ENCODE peak calls at places on chromosomes 12 and 14, in six cellular contexts. One of them, this sample, is unnamed.

GRCh38 chr12:84701041-84701440 is 211.6 kb downstream of the SLC6A15 start:
- DNase-seq in Peyer's patch: no peak
- DNase-seq in A549: no peak
- DNase-seq in lung: no peak
- DNase-seq in tibial artery: no peak
- DNase-seq in tibial nerve: no peak
- DNase-seq in this sample: peak; percentile 5

GRCh38 chr12:92987362-92987761 is 58.3 kb upstream of the EEA1 start:
- DNase-seq in A549: peak; percentile 71
- DNase-seq in Peyer's patch: no peak
- DNase-seq in lung: no peak
- DNase-seq in tibial nerve: peak; percentile 56
- DNase-seq in tibial artery: no peak
- DNase-seq in this sample: peak; percentile 37

GRCh38 chr12:94286580-94287244 is 138.3 kb downstream of the PLXNC1 start:
- DNase-seq in A549: no peak
- DNase-seq in lung: no peak
- DNase-seq in tibial nerve: no peak
- DNase-seq in tibial artery: no peak
- DNase-seq in Peyer's patch: no peak
- DNase-seq in this sample: no peak

GRCh38 chr12:45887544-45887943 is 102.8 kb downstream of the SCAF11 start:
- DNase-seq in lung: no peak
- DNase-seq in tibial artery: no peak
- DNase-seq in A549: no peak
- DNase-seq in Peyer's patch: no peak
- DNase-seq in tibial nerve: no peak
- DNase-seq in this sample: no peak

GRCh38 chr14:57988445-57988844 is 122.6 kb upstream of the SLC35F4 start:
- DNase-seq in A549: no peak
- DNase-seq in tibial nerve: no peak
- DNase-seq in lung: no peak
- DNase-seq in Peyer's patch: no peak
- DNase-seq in tibial artery: no peak
- DNase-seq in this sample: peak; percentile 29

GRCh38 chr14:77761205-77761931 is 412 bp upstream of the SNW1 start:
- DNase-seq in tibial artery: peak; percentile 73
- DNase-seq in lung: peak; percentile 31
- DNase-seq in A549: peak; percentile 66
- DNase-seq in Peyer's patch: no peak
- DNase-seq in tibial nerve: peak; percentile 63
- DNase-seq in this sample: peak; percentile 6

GRCh38 chr12:99498756-99499155 is 148.8 kb upstream of the GARIN6 start:
- DNase-seq in tibial artery: no peak
- DNase-seq in A549: peak; percentile 16
- DNase-seq in Peyer's patch: no peak
- DNase-seq in tibial nerve: no peak
- DNase-seq in lung: no peak
- DNase-seq in this sample: peak; percentile 96

GRCh38 chr12:64825143-64826011 is 930 bp downstream of the TBC1D30 start:
- DNase-seq in lung: no peak
- DNase-seq in tibial artery: no peak
- DNase-seq in Peyer's patch: no peak
- DNase-seq in tibial nerve: no peak
- DNase-seq in A549: no peak
- DNase-seq in this sample: no peak

GRCh38 chr12:120439646-120440247 is 1.8 kb downstream of the COX6A1 start:
- DNase-seq in A549: peak; percentile 78
- DNase-seq in Peyer's patch: peak; percentile 62
- DNase-seq in lung: peak; percentile 35
- DNase-seq in tibial nerve: peak; percentile 40
- DNase-seq in tibial artery: no peak
- DNase-seq in this sample: peak; percentile 48

GRCh38 chr12:13142747-13143146 is 39.3 kb upstream of the GSG1 start:
- DNase-seq in tibial artery: no peak
- DNase-seq in lung: no peak
- DNase-seq in Peyer's patch: no peak
- DNase-seq in A549: no peak
- DNase-seq in tibial nerve: no peak
- DNase-seq in this sample: no peak

GRCh38 chr12:52871291-52871961 is 22.6 kb upstream of the KRT78 start:
- DNase-seq in Peyer's patch: peak; percentile 65
- DNase-seq in tibial nerve: peak; percentile 56
- DNase-seq in tibial artery: no peak
- DNase-seq in lung: no peak
- DNase-seq in A549: peak; percentile 95
- DNase-seq in this sample: peak; percentile 96

GRCh38 chr14:35205737-35206136 is 83.4 kb downstream of the PRORP start:
- DNase-seq in tibial nerve: no peak
- DNase-seq in Peyer's patch: no peak
- DNase-seq in lung: no peak
- DNase-seq in tibial artery: no peak
- DNase-seq in A549: no peak
- DNase-seq in this sample: no peak

GRCh38 chr12:110245278-110245868 is 35.7 kb upstream of the ATP2A2 start:
- DNase-seq in A549: peak; percentile 73
- DNase-seq in tibial nerve: no peak
- DNase-seq in Peyer's patch: peak; percentile 84
- DNase-seq in lung: no peak
- DNase-seq in tibial artery: no peak
- DNase-seq in this sample: no peak

GRCh38 chr12:131830335-131831020 is 2.3 kb downstream of the MMP17 start:
- DNase-seq in tibial nerve: peak; percentile 69
- DNase-seq in Peyer's patch: peak; percentile 67
- DNase-seq in lung: peak; percentile 65
- DNase-seq in tibial artery: peak; percentile 86
- DNase-seq in A549: peak; percentile 86
- DNase-seq in this sample: no peak

GRCh38 chr14:76761198-76761848 is at the start of gene VASH1:
- DNase-seq in tibial nerve: no peak
- DNase-seq in Peyer's patch: peak; percentile 69
- DNase-seq in A549: peak; percentile 61
- DNase-seq in tibial artery: peak; percentile 82
- DNase-seq in lung: peak; percentile 44
- DNase-seq in this sample: peak; percentile 4

DNA sequence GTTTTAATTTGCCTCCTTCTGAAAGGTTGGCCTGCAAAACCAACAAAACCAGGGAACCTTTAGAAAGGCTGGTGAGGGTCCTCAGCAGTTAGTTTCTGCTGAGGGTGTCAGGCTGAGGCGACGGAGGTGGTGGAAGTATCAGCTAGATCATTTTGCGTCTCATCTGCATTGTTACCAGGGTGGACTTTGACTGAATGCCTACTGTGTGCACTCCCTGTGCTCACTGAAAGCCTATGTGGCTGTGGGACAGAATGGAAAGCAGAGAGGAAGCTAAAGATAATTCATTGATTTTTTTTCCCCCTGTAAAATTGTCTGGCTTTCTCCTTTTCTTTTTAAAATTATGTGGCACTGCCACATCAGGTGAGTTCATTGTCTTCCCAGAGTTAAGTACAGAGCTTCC is 68.4 kb upstream of the SRSF5 start:
- DNase-seq in tibial artery: no peak
- DNase-seq in Peyer's patch: no peak
- DNase-seq in lung: no peak
- DNase-seq in tibial nerve: no peak
- DNase-seq in A549: no peak
- DNase-seq in this sample: no peak
- H3K4me1 ChIP-seq in tibial artery: peaks cover 54% of the 10 kb centered on the region
- H3K4me1 ChIP-seq in Peyer's patch: peaks cover 18% of the 10 kb centered on the region
- H3K4me1 ChIP-seq in lung: peaks cover 39% of the 10 kb centered on the region
- H3K4me1 ChIP-seq in tibial nerve: peaks cover 95% of the 10 kb centered on the region
- H3K4me1 ChIP-seq in A549: peaks cover 8% of the 10 kb centered on the region
- H3K4me1 ChIP-seq in this sample: peaks cover 29% of the 10 kb centered on the region

GRCh38 chr12:50246873-50247612 is 36.3 kb downstream of the LIMA1 start:
- DNase-seq in lung: peak; percentile 67
- DNase-seq in A549: peak; percentile 86
- DNase-seq in tibial nerve: peak; percentile 92
- DNase-seq in tibial artery: peak; percentile 89
- DNase-seq in Peyer's patch: peak; percentile 80
- DNase-seq in this sample: peak; percentile 98
- H3K4me1 ChIP-seq in lung: peaks cover 1% of the 10 kb centered on the region
- H3K4me1 ChIP-seq in A549: peaks cover 58% of the 10 kb centered on the region
- H3K4me1 ChIP-seq in tibial nerve: peaks cover 49% of the 10 kb centered on the region
- H3K4me1 ChIP-seq in tibial artery: peaks cover 95% of the 10 kb centered on the region
- H3K4me1 ChIP-seq in Peyer's patch: no peaks in the 10 kb centered on the region
- H3K4me1 ChIP-seq in this sample: peaks cover 42% of the 10 kb centered on the region

GRCh38 chr12:27191531-27191930 is 52.6 kb upstream of the STK38L start:
- DNase-seq in tibial nerve: no peak
- DNase-seq in Peyer's patch: no peak
- DNase-seq in tibial artery: no peak
- DNase-seq in lung: no peak
- DNase-seq in A549: no peak
- DNase-seq in this sample: no peak
- H3K4me1 ChIP-seq in tibial nerve: peaks cover 51% of the 10 kb centered on the region
- H3K4me1 ChIP-seq in Peyer's patch: no peaks in the 10 kb centered on the region
- H3K4me1 ChIP-seq in tibial artery: peaks cover 93% of the 10 kb centered on the region
- H3K4me1 ChIP-seq in lung: peaks cover 8% of the 10 kb centered on the region
- H3K4me1 ChIP-seq in A549: peaks cover 28% of the 10 kb centered on the region
- H3K4me1 ChIP-seq in this sample: no peaks in the 10 kb centered on the region

GRCh38 chr12:113242560-113242959 is 21.3 kb downstream of the TPCN1 start:
- DNase-seq in Peyer's patch: no peak
- DNase-seq in tibial artery: no peak
- DNase-seq in A549: no peak
- DNase-seq in tibial nerve: no peak
- DNase-seq in lung: no peak
- DNase-seq in this sample: no peak

GRCh38 chr12:113239811-113240331 is 18.6 kb downstream of the TPCN1 start:
- DNase-seq in Peyer's patch: peak; percentile 73
- DNase-seq in tibial artery: peak; percentile 78
- DNase-seq in tibial nerve: no peak
- DNase-seq in lung: no peak
- DNase-seq in A549: no peak
- DNase-seq in this sample: no peak

GRCh38 chr12:113240395-113240794 is 19.1 kb downstream of the TPCN1 start:
- DNase-seq in lung: no peak
- DNase-seq in tibial nerve: no peak
- DNase-seq in A549: no peak
- DNase-seq in tibial artery: no peak
- DNase-seq in Peyer's patch: peak; percentile 16
- DNase-seq in this sample: no peak

GRCh38 chr12:113242018-113242418 is 20.8 kb downstream of the TPCN1 start:
- DNase-seq in Peyer's patch: peak; percentile 61
- DNase-seq in A549: no peak
- DNase-seq in lung: peak; percentile 79
- DNase-seq in tibial artery: no peak
- DNase-seq in tibial nerve: no peak
- DNase-seq in this sample: no peak

GRCh38 chr12:113241191-113242017 is 20.1 kb downstream of the TPCN1 start:
- DNase-seq in A549: peak; percentile 66
- DNase-seq in Peyer's patch: peak; percentile 88
- DNase-seq in lung: no peak
- DNase-seq in tibial nerve: peak; percentile 57
- DNase-seq in tibial artery: no peak
- DNase-seq in this sample: peak; percentile 99
- H3K4me1 ChIP-seq in A549: peaks cover 38% of the 10 kb centered on the region
- H3K4me1 ChIP-seq in Peyer's patch: no peaks in the 10 kb centered on the region
- H3K4me1 ChIP-seq in lung: peaks cover 47% of the 10 kb centered on the region
- H3K4me1 ChIP-seq in tibial nerve: peaks cover 96% of the 10 kb centered on the region
- H3K4me1 ChIP-seq in tibial artery: peaks cover 99% of the 10 kb centered on the region
- H3K4me1 ChIP-seq in this sample: peaks cover 42% of the 10 kb centered on the region

GRCh38 chr14:103189481-103190470 is 66.5 kb downstream of the TNFAIP2 start:
- DNase-seq in lung: no peak
- DNase-seq in tibial nerve: no peak
- DNase-seq in A549: no peak
- DNase-seq in tibial artery: no peak
- DNase-seq in Peyer's patch: no peak
- DNase-seq in this sample: no peak
- H3K4me1 ChIP-seq in lung: peaks cover 11% of the 10 kb centered on the region
- H3K4me1 ChIP-seq in tibial nerve: peaks cover 16% of the 10 kb centered on the region
- H3K4me1 ChIP-seq in A549: peaks cover 28% of the 10 kb centered on the region
- H3K4me1 ChIP-seq in tibial artery: peaks cover 7% of the 10 kb centered on the region
- H3K4me1 ChIP-seq in Peyer's patch: peaks cover 4% of the 10 kb centered on the region
- H3K4me1 ChIP-seq in this sample: no peaks in the 10 kb centered on the region

This sample was measured in foreskin keratinocyte.